ENCODE peak calls at places on chromosomes 6 and 20, in nine cellular contexts. N, D, K, X, P, L, Q, C and Y are unnamed samples.

GRCh38 chr20:13331536-13331935 is 110.5 kb downstream of the ISM1 start:
- DNase-seq in N (no peak), D (peak; percentile 5), K (peak; percentile 36), X (no peak), P (no peak), L (no peak), Q (no peak), C (no peak), Y (no peak)

GRCh38 chr20:40080059-40080652 is 608.9 kb downstream of the MAFB start:
- DNase-seq in N (no peak), D (no peak), K (no peak), X (no peak), P (no peak), L (no peak), Q (no peak), C (no peak), Y (no peak)

GRCh38 chr20:575230-575629 is 31.6 kb upstream of the CSNK2A1 start:
- DNase-seq in N (no peak), D (no peak), K (no peak), X (no peak), P (no peak), L (no peak), Q (no peak), C (no peak), Y (no peak)

GRCh38 chr20:57388953-57389694 is 2.1 kb upstream of the RBM38 start:
- DNase-seq in N (peak; percentile 82), D (peak; percentile 46), K (peak; percentile 60), X (peak; percentile 76), P (peak; percentile 84), L (peak; percentile 81), Q (peak; percentile 86), C (peak; percentile 57), Y (no peak)

GRCh38 chr6:154605207-154605877 is 94.9 kb upstream of the CNKSR3 start:
- DNase-seq in N (no peak), D (no peak), K (peak; percentile 73), X (no peak), P (no peak), L (no peak), Q (no peak), C (no peak), Y (no peak)

GRCh38 chr6:22476811-22477210 is 92.6 kb upstream of the HDGFL1 start:
- DNase-seq in N (no peak), D (no peak), K (no peak), X (no peak), P (no peak), L (no peak), Q (no peak), C (no peak), Y (no peak)

GRCh38 chr20:49916146-49917002 is 1.0 kb upstream of the SPATA2 start:
- DNase-seq in N (no peak), D (no peak), K (no peak), X (no peak), P (no peak), L (peak; percentile 57), Q (no peak), C (peak; percentile 15), Y (no peak)

GRCh38 chr6:93927731-93928130 is 508.4 kb upstream of the EPHA7 start:
- DNase-seq in N (no peak), D (no peak), K (no peak), X (no peak), P (no peak), L (no peak), Q (no peak), C (no peak), Y (no peak)

GRCh38 chr6:153662982-153663381 is 376.1 kb upstream of the OPRM1 start:
- DNase-seq in N (no peak), D (no peak), K (no peak), X (no peak), P (no peak), L (no peak), Q (no peak), C (no peak), Y (no peak)

GRCh38 chr20:32028647-32029372 is 18.6 kb downstream of the CCM2L start:
- DNase-seq in N (no peak), D (no peak), K (peak; percentile 18), X (no peak), P (no peak), L (no peak), Q (no peak), C (no peak), Y (no peak)

GRCh38 chr6:134447883-134448387 is 130.0 kb upstream of the SGK1 start:
- DNase-seq in N (no peak), D (peak; percentile 98), K (peak; percentile 85), X (no peak), P (no peak), L (no peak), Q (no peak), C (peak; percentile 90), Y (no peak)

GRCh38 chr20:39289316-39289715 is 327.2 kb downstream of the DHX35 start:
- DNase-seq in N (no peak), D (no peak), K (no peak), X (no peak), P (no peak), L (no peak), Q (no peak), C (no peak), Y (no peak)

GRCh38 chr20:44501448-44501847 is 20.4 kb downstream of the SERINC3 start:
- DNase-seq in N (no peak), D (peak; percentile 55), K (peak; percentile 44), X (peak; percentile 20), P (no peak), L (no peak), Q (peak; percentile 62), C (peak; percentile 59), Y (no peak)

GRCh38 chr6:14359438-14359837 is 241.9 kb downstream of the CD83 start:
- DNase-seq in N (no peak), D (no peak), K (no peak), X (no peak), P (no peak), L (no peak), Q (no peak), C (no peak), Y (no peak)

GRCh38 chr6:14360565-14360964 is 243.0 kb downstream of the CD83 start:
- DNase-seq in N (no peak), D (no peak), K (no peak), X (peak; percentile 66), P (no peak), L (no peak), Q (peak; percentile 74), C (no peak), Y (no peak)

GRCh38 chr6:14361956-14362587 is 244.5 kb downstream of the CD83 start:
- DNase-seq in N (no peak), D (no peak), K (no peak), X (peak; percentile 30), P (no peak), L (no peak), Q (peak; percentile 29), C (no peak), Y (no peak)

GRCh38 chr6:14365393-14365792 is 247.8 kb downstream of the CD83 start:
- DNase-seq in N (no peak), D (peak; percentile 29), K (peak; percentile 13), X (no peak), P (no peak), L (no peak), Q (no peak), C (peak; percentile 1), Y (no peak)

DNA sequence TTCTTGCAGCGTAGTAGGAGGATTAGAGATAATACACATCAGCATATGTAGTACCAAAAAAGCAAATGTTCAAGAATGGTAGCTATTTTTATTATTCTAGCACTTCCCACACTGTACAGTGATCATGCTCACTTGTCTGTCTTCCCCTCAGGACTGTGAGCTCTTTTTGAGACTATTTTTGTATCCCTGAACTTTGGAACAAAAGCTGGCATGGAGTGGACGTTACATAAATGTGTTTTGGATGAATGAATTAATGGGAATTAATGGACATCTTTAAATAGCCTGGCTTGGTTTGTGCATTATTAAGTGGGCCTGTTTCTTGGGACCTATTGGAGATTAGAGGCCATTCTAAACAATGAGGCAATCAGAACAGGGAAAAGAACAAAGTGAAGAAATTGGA is 243.7 kb downstream of the CD83 start:
- DNase-seq in N (no peak), D (no peak), K (no peak), X (peak; percentile 19), P (no peak), L (no peak), Q (no peak), C (no peak), Y (no peak)
- H3K4me3 ChIP-seq in N (no peak overlapping the region), D (no peak overlapping the region), K (no peak overlapping the region), X (peak overlapping the region; percentile 1), P (no peak overlapping the region), L (no peak overlapping the region), Q (no peak overlapping the region), C (no peak overlapping the region), Y (no peak overlapping the region)

GRCh38 chr6:31805939-31806469 is 762 bp downstream of the LSM2 start:
- DNase-seq in N (no peak), D (no peak), K (no peak), X (no peak), P (no peak), L (no peak), Q (no peak), C (no peak), Y (no peak)

GRCh38 chr6:31811645-31812044 is 3.4 kb downstream of the HSPA1L start:
- DNase-seq in N (no peak), D (no peak), K (no peak), X (no peak), P (no peak), L (no peak), Q (no peak), C (no peak), Y (no peak)

GRCh38 chr6:31806470-31807272 is at the start of gene LSM2:
- DNase-seq in N (peak; percentile 98), D (peak; percentile 97), K (peak; percentile 97), X (peak; percentile 98), P (peak; percentile 98), L (peak; percentile 96), Q (peak; percentile 98), C (peak; percentile 97), Y (peak; percentile 84)
- TF ChIP-seq CTCF in N (no peak), D (no peak), K (peak; percentile 20), X (peak; percentile 55), P (no peak), L (no peak), Q (peak; percentile 43), C (no peak), Y (peak; percentile 25)

DNA sequence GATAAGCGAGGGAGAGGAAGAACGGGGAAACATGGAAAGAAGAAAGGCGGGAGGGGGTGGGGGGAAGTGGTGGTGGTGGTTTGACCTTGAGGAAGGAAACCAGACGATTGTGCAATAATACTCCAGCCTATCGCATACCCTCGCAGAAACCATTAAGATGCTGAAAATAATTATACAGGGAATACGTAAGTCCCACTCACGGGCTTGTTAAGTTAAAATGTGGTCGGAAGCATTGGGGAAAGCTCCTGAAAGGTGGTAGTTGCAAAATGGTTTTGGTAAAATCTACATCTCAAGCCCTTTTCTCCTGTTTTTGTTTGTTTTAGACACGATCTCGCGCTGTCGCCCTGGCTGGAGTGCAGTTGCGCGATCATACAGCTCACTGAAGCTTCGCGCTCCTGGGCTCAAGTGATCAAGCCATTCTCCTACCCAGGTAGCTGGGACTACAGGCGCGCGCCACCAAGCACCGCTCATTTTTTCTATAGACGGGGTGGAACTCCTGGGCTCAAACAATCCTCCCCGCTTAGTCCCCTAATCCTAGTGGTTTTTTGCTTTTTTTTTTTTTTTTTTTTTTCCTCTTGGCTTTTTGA is 128.9 kb upstream of the ZNF184 start:
- DNase-seq in N (no peak), D (no peak), K (no peak), X (no peak), P (no peak), L (no peak), Q (no peak), C (no peak), Y (no peak)
- H3K4me3 ChIP-seq in N (no peak overlapping the region), D (no peak overlapping the region), K (peak overlapping the region; percentile 18), X (no peak overlapping the region), P (no peak overlapping the region), L (no peak overlapping the region), Q (no peak overlapping the region), C (no peak overlapping the region), Y (peak overlapping the region; percentile 38)

GRCh38 chr6:31717499-31718222 is 2.5 kb downstream of the LY6G6D start:
- DNase-seq in N (no peak), D (no peak), K (no peak), X (no peak), P (no peak), L (no peak), Q (no peak), C (no peak), Y (no peak)
- TF ChIP-seq CTCF in N (no peak), D (no peak), K (no peak), X (no peak), P (no peak), L (no peak), Q (no peak), C (no peak), Y (no peak)